ENCODE peak calls at places on chromosomes 3 and 15, in six cellular contexts. One of them, this sample, is unnamed.

GRCh38 chr3:34780973-34781372 is 858.4 kb upstream of the ARPP21 start:
- DNase-seq in AG04450: no peak
- DNase-seq in NB4: no peak
- DNase-seq in vagina: no peak
- DNase-seq in GM20000: no peak
- DNase-seq in uterus: no peak
- DNase-seq in this sample: no peak

GRCh38 chr3:191302451-191302850 is 26.7 kb upstream of the CCDC50 start:
- DNase-seq in vagina: no peak
- DNase-seq in AG04450: no peak
- DNase-seq in NB4: no peak
- DNase-seq in GM20000: no peak
- DNase-seq in uterus: no peak
- DNase-seq in this sample: no peak

GRCh38 chr3:17412950-17413530 is 329.4 kb downstream of the TBC1D5 start:
- DNase-seq in GM20000: peak
- DNase-seq in vagina: no peak
- DNase-seq in NB4: peak
- DNase-seq in uterus: no peak
- DNase-seq in AG04450: peak
- DNase-seq in this sample: peak

GRCh38 chr15:100918690-100919480 is at the start of gene LRRK1:
- DNase-seq in GM20000: peak
- DNase-seq in AG04450: no peak
- DNase-seq in NB4: peak
- DNase-seq in vagina: no peak
- DNase-seq in uterus: peak
- DNase-seq in this sample: peak

GRCh38 chr15:95044780-95045417 is 813.5 kb downstream of the MCTP2 start:
- DNase-seq in GM20000: no peak
- DNase-seq in NB4: no peak
- DNase-seq in vagina: no peak
- DNase-seq in AG04450: no peak
- DNase-seq in uterus: no peak
- DNase-seq in this sample: no peak

GRCh38 chr15:80467311-80467714 is 63.1 kb downstream of the ARNT2 start:
- DNase-seq in uterus: no peak
- DNase-seq in vagina: no peak
- DNase-seq in GM20000: no peak
- DNase-seq in AG04450: no peak
- DNase-seq in NB4: no peak
- DNase-seq in this sample: no peak

GRCh38 chr3:14534379-14535191 is 5.6 kb downstream of the GRIP2 start:
- DNase-seq in vagina: no peak
- DNase-seq in GM20000: no peak
- DNase-seq in AG04450: no peak
- DNase-seq in uterus: no peak
- DNase-seq in NB4: no peak
- DNase-seq in this sample: no peak

GRCh38 chr3:126212629-126213375 is 32.4 kb upstream of the ALDH1L1 start:
- DNase-seq in vagina: no peak
- DNase-seq in uterus: peak
- DNase-seq in GM20000: no peak
- DNase-seq in NB4: peak
- DNase-seq in AG04450: no peak
- DNase-seq in this sample: peak

GRCh38 chr3:142947799-142948575 is 15.5 kb downstream of the PAQR9 start:
- DNase-seq in uterus: no peak
- DNase-seq in NB4: peak
- DNase-seq in AG04450: no peak
- DNase-seq in GM20000: no peak
- DNase-seq in vagina: no peak
- DNase-seq in this sample: no peak

GRCh38 chr15:62649793-62650420 is 392.6 kb upstream of the TPM1 start:
- DNase-seq in AG04450: no peak
- DNase-seq in NB4: peak
- DNase-seq in GM20000: peak
- DNase-seq in uterus: no peak
- DNase-seq in vagina: no peak
- DNase-seq in this sample: no peak

GRCh38 chr3:79018671-79019136 is 749.1 kb downstream of the ROBO1 start:
- DNase-seq in AG04450: no peak
- DNase-seq in vagina: no peak
- DNase-seq in uterus: peak
- DNase-seq in NB4: no peak
- DNase-seq in GM20000: peak
- DNase-seq in this sample: peak

GRCh38 chr3:52190294-52190841 is 7.6 kb upstream of the ALAS1 start:
- DNase-seq in GM20000: no peak
- DNase-seq in vagina: no peak
- DNase-seq in AG04450: no peak
- DNase-seq in uterus: peak
- DNase-seq in NB4: no peak
- DNase-seq in this sample: no peak

GRCh38 chr3:49702672-49703071 is 13.3 kb downstream of the RNF123 start:
- DNase-seq in uterus: no peak
- DNase-seq in NB4: no peak
- DNase-seq in GM20000: no peak
- DNase-seq in vagina: no peak
- DNase-seq in AG04450: no peak
- DNase-seq in this sample: no peak

GRCh38 chr3:49701388-49702077 is 12.2 kb downstream of the RNF123 start:
- DNase-seq in NB4: peak
- DNase-seq in AG04450: no peak
- DNase-seq in vagina: no peak
- DNase-seq in GM20000: no peak
- DNase-seq in uterus: no peak
- DNase-seq in this sample: peak

GRCh38 chr3:49700014-49700413 is 10.7 kb downstream of the RNF123 start:
- DNase-seq in AG04450: no peak
- DNase-seq in GM20000: no peak
- DNase-seq in vagina: no peak
- DNase-seq in NB4: no peak
- DNase-seq in uterus: no peak
- DNase-seq in this sample: no peak

GRCh38 chr3:49699281-49699723 is 9.9 kb downstream of the RNF123 start:
- DNase-seq in GM20000: no peak
- DNase-seq in AG04450: no peak
- DNase-seq in uterus: no peak
- DNase-seq in NB4: no peak
- DNase-seq in vagina: no peak
- DNase-seq in this sample: no peak

GRCh38 chr3:49700453-49701128 is 11.2 kb downstream of the RNF123 start:
- DNase-seq in AG04450: no peak
- DNase-seq in vagina: no peak
- DNase-seq in GM20000: no peak
- DNase-seq in uterus: no peak
- DNase-seq in NB4: no peak
- DNase-seq in this sample: no peak
- TF ChIP-seq CTCF in AG04450: peak
- TF ChIP-seq CTCF in vagina: no peak
- TF ChIP-seq CTCF in GM20000: no peak
- TF ChIP-seq CTCF in uterus: no peak
- TF ChIP-seq CTCF in NB4: peak
- TF ChIP-seq CTCF in this sample: no peak

DNA sequence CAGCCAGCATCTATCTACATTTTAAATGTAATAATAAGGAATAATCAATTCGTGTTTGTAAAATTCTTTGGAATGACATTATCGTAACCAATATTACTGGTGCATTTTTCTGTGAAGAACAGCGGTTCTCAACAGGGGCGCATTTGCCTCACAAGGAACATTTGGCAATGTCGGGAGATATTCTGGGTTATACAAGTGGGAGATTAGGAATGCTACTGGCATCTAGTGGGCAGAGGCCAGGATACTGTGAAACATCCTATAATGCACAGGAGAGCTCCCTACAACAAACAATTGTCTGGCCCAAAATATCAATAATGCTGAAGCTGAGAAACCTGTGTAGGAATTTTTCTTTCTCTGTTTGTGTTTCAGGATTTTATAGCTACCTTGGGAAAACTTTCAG is 25.0 kb downstream of the ACP3 start:
- DNase-seq in uterus: no peak
- DNase-seq in AG04450: no peak
- DNase-seq in vagina: no peak
- DNase-seq in NB4: no peak
- DNase-seq in GM20000: no peak
- DNase-seq in this sample: no peak
- TF ChIP-seq CTCF in uterus: no peak
- TF ChIP-seq CTCF in AG04450: no peak
- TF ChIP-seq CTCF in vagina: no peak
- TF ChIP-seq CTCF in NB4: no peak
- TF ChIP-seq CTCF in GM20000: no peak
- TF ChIP-seq CTCF in this sample: no peak

GRCh38 chr15:88331291-88331690 is 74.8 kb upstream of the NTRK3 start:
- DNase-seq in vagina: no peak
- DNase-seq in NB4: peak
- DNase-seq in AG04450: no peak
- DNase-seq in GM20000: peak
- DNase-seq in uterus: no peak
- DNase-seq in this sample: peak

GRCh38 chr15:88337993-88338392 is 81.5 kb upstream of the NTRK3 start:
- DNase-seq in AG04450: no peak
- DNase-seq in uterus: no peak
- DNase-seq in vagina: no peak
- DNase-seq in GM20000: no peak
- DNase-seq in NB4: no peak
- DNase-seq in this sample: no peak

GRCh38 chr15:88334436-88334835 is 77.9 kb upstream of the NTRK3 start:
- DNase-seq in vagina: no peak
- DNase-seq in NB4: no peak
- DNase-seq in AG04450: no peak
- DNase-seq in GM20000: no peak
- DNase-seq in uterus: no peak
- DNase-seq in this sample: no peak

DNA sequence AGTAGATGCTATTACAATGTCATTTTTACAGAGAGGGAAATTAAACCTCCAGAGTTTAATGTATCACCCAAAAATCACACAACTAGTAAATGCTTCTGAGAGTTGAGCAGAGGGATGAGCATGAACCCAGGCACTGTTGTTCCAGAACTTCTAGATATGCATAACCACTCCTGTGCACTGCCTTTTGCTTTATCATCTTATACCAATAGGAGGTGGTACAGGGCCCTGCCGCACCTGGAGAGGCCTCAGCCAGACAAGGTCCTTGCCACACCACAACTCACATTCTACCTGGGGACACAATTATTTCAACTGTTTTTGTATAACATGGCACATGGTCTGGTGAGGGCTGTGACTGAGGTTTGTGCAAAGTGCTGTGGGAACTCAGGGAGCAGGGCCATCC is 78.5 kb upstream of the NTRK3 start:
- DNase-seq in vagina: no peak
- DNase-seq in GM20000: no peak
- DNase-seq in AG04450: no peak
- DNase-seq in uterus: no peak
- DNase-seq in NB4: no peak
- DNase-seq in this sample: no peak
- TF ChIP-seq CTCF in vagina: no peak
- TF ChIP-seq CTCF in GM20000: no peak
- TF ChIP-seq CTCF in AG04450: no peak
- TF ChIP-seq CTCF in uterus: no peak
- TF ChIP-seq CTCF in NB4: no peak
- TF ChIP-seq CTCF in this sample: no peak

GRCh38 chr15:33242669-33243191 is 48.2 kb upstream of the FMN1 start:
- DNase-seq in AG04450: no peak
- DNase-seq in GM20000: no peak
- DNase-seq in NB4: peak
- DNase-seq in uterus: no peak
- DNase-seq in vagina: no peak
- DNase-seq in this sample: peak
- TF ChIP-seq CTCF in AG04450: peak
- TF ChIP-seq CTCF in GM20000: peak
- TF ChIP-seq CTCF in NB4: peak
- TF ChIP-seq CTCF in uterus: no peak
- TF ChIP-seq CTCF in vagina: no peak
- TF ChIP-seq CTCF in this sample: peak

GRCh38 chr3:38247366-38248035 is 18.1 kb upstream of the SLC22A13 start:
- DNase-seq in vagina: no peak
- DNase-seq in uterus: no peak
- DNase-seq in AG04450: peak
- DNase-seq in GM20000: no peak
- DNase-seq in NB4: no peak
- DNase-seq in this sample: no peak
- TF ChIP-seq CTCF in vagina: no peak
- TF ChIP-seq CTCF in uterus: no peak
- TF ChIP-seq CTCF in AG04450: peak
- TF ChIP-seq CTCF in GM20000: no peak
- TF ChIP-seq CTCF in NB4: no peak
- TF ChIP-seq CTCF in this sample: no peak

DNA sequence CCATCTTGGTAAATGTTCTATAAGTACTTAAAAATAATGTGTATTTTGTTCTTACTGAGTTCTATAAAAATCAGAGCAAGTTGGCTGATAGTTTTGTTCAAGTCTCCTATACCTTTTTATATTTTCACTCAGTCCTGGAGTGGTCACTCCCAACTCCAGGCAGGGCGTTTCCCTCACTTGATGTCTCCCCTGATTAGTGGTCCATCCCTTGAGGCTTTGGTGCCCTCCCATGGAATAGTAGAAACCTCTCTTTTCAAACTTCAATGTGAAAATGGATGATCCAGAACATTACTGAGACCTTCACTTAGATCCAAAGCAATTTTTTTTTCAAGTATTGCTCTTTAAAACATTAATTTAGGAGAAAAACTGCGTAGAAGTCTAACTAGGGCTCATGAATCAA is 25.0 kb upstream of the SCN10A start:
- DNase-seq in NB4: peak
- DNase-seq in AG04450: no peak
- DNase-seq in vagina: no peak
- DNase-seq in GM20000: no peak
- DNase-seq in uterus: no peak
- DNase-seq in this sample: no peak
- TF ChIP-seq CTCF in NB4: no peak
- TF ChIP-seq CTCF in AG04450: peak
- TF ChIP-seq CTCF in vagina: no peak
- TF ChIP-seq CTCF in GM20000: no peak
- TF ChIP-seq CTCF in uterus: no peak
- TF ChIP-seq CTCF in this sample: no peak

GRCh38 chr3:119498188-119498987 is at the start of gene TIMMDC1:
- DNase-seq in uterus: peak
- DNase-seq in AG04450: peak
- DNase-seq in vagina: peak
- DNase-seq in GM20000: peak
- DNase-seq in NB4: peak
- DNase-seq in this sample: peak
- TF ChIP-seq CTCF in uterus: no peak
- TF ChIP-seq CTCF in AG04450: no peak
- TF ChIP-seq CTCF in vagina: no peak
- TF ChIP-seq CTCF in GM20000: no peak
- TF ChIP-seq CTCF in NB4: no peak
- TF ChIP-seq CTCF in this sample: no peak

This sample was measured in endothelial cell.